ENCODE peak calls at places on chromosome 16, in eight cellular contexts. P is AG04450, N is psoas muscle, C is T-helper 2 cell, U is cardiac fibroblast, K is GDM1, Q is lung microvascular endothelial cell, Z is non-pigmented ciliary epithelial cell. F is an unnamed sample.

GRCh38 chr16:57446530-57447141 is 549 bp downstream of the CIAPIN1 start:
- DNase-seq in C (no peak), Z (no peak), N (peak), K (no peak), Q (peak), P (no peak), U (peak), F (peak)

GRCh38 chr16:1113889-1114526 is 18.0 kb upstream of the C1QTNF8 start:
- DNase-seq in U (no peak), P (no peak), K (no peak), Q (no peak), N (no peak), Z (no peak), C (no peak), F (no peak)

GRCh38 chr16:29811896-29812665 is at the start of gene PRRT2:
- DNase-seq in U (peak), Q (peak), N (peak), P (no peak), Z (no peak), C (no peak), K (no peak), F (no peak)

GRCh38 chr16:71885261-71885650 is 1.3 kb upstream of the ZNF821 start:
- DNase-seq in U (no peak), Q (no peak), P (no peak), C (no peak), K (no peak), N (no peak), Z (no peak), F (no peak)

GRCh38 chr16:53546988-53547391 is 44.0 kb upstream of the AKTIP start:
- DNase-seq in P (no peak), C (no peak), Z (no peak), K (no peak), Q (peak), N (no peak), U (peak), F (no peak)

GRCh38 chr16:25089346-25089745 is 22.2 kb upstream of the LCMT1 start:
- DNase-seq in Q (no peak), C (no peak), U (no peak), P (no peak), N (no peak), K (no peak), Z (no peak), F (no peak)

GRCh38 chr16:1108299-1109252 is 12.5 kb upstream of the C1QTNF8 start:
- DNase-seq in Z (no peak), C (no peak), N (peak), P (no peak), U (no peak), Q (peak), K (no peak), F (peak)

GRCh38 chr16:56408379-56409098 is 16.8 kb downstream of the AMFR start:
- DNase-seq in Q (no peak), P (no peak), C (no peak), U (no peak), Z (no peak), N (no peak), K (no peak), F (no peak)

GRCh38 chr16:6484931-6485330 is 847.7 kb upstream of the RBFOX1 start:
- DNase-seq in N (no peak), C (no peak), Z (no peak), K (no peak), Q (no peak), U (no peak), P (no peak), F (no peak)

GRCh38 chr16:85569615-85570212 is 43.4 kb upstream of the GSE1 start:
- DNase-seq in Z (no peak), P (no peak), C (peak), N (no peak), Q (no peak), K (no peak), U (no peak), F (peak)

GRCh38 chr16:70253291-70254094 is 1.8 kb upstream of the EXOSC6 start:
- DNase-seq in K (no peak), Z (no peak), C (no peak), U (peak), P (no peak), Q (peak), N (peak), F (peak)

GRCh38 chr16:83847371-83848225 is 39.8 kb downstream of the HSBP1 start:
- DNase-seq in P (no peak), K (no peak), U (no peak), N (no peak), Q (peak), C (no peak), Z (no peak), F (no peak)

GRCh38 chr16:71311553-71312158 is 22.5 kb upstream of the CMTR2 start:
- DNase-seq in K (no peak), C (no peak), P (no peak), U (peak), Z (no peak), N (no peak), Q (peak), F (no peak)

GRCh38 chr16:22183901-22184614 is 21.8 kb downstream of the SDR42E2 start:
- DNase-seq in P (no peak), C (no peak), Q (peak), Z (no peak), N (no peak), U (no peak), K (no peak), F (no peak)

GRCh38 chr16:85928411-85928820 is 29.5 kb downstream of the IRF8 start:
- DNase-seq in K (no peak), Q (peak), P (no peak), C (no peak), U (peak), Z (no peak), N (peak), F (no peak)

GRCh38 chr16:2026461-2027023 is at the start of gene NHERF2:
- DNase-seq in N (peak), Q (peak), C (no peak), P (no peak), Z (no peak), U (no peak), K (no peak), F (no peak)

GRCh38 chr16:20799599-20799998 is 6.7 kb downstream of the ERI2 start:
- DNase-seq in U (peak), K (no peak), N (no peak), P (no peak), Z (no peak), C (no peak), Q (peak), F (peak)

GRCh38 chr16:4790871-4791270 is 2.7 kb upstream of the SEPTIN12 start:
- DNase-seq in Z (no peak), P (no peak), U (peak), N (no peak), C (no peak), K (no peak), Q (no peak), F (no peak)

GRCh38 chr16:518858-519257 is 8.7 kb upstream of the CAPN15 start:
- DNase-seq in C (no peak), P (no peak), Q (no peak), K (no peak), Z (no peak), U (no peak), N (no peak), F (no peak)

GRCh38 chr16:700684-701584 is 4.7 kb downstream of the FBXL16 start:
- DNase-seq in U (no peak), Q (peak), Z (no peak), K (no peak), N (no peak), C (no peak), P (no peak), F (no peak)

GRCh38 chr16:68980695-68981315 is 124.6 kb upstream of the HAS3 start:
- DNase-seq in K (no peak), C (no peak), N (no peak), Q (peak), U (no peak), P (no peak), Z (no peak), F (no peak)

GRCh38 chr16:46883353-46883689 is 841 bp upstream of the GPT2 start:
- DNase-seq in Q (no peak), K (no peak), N (no peak), U (no peak), Z (no peak), C (no peak), P (no peak), F (no peak)

GRCh38 chr16:9706217-9706616 is 476.0 kb downstream of the GRIN2A start:
- DNase-seq in U (peak), N (no peak), Z (peak), C (no peak), Q (no peak), P (no peak), K (no peak), F (peak)

GRCh38 chr16:27644165-27644564 is 94.2 kb downstream of the KATNIP start:
- DNase-seq in C (no peak), Z (no peak), K (no peak), P (no peak), Q (no peak), U (no peak), N (no peak), F (no peak)

GRCh38 chr16:10027553-10027952 is 154.7 kb downstream of the GRIN2A start:
- DNase-seq in C (no peak), Z (no peak), U (no peak), Q (no peak), P (no peak), N (no peak), K (no peak), F (no peak)

GRCh38 chr16:54591816-54592246 is 305.2 kb upstream of the IRX3 start:
- DNase-seq in P (no peak), C (no peak), K (no peak), U (no peak), N (no peak), Q (no peak), Z (no peak), F (no peak)

GRCh38 chr16:70713342-70713741 is 27.5 kb upstream of the MTSS2 start:
- DNase-seq in U (peak), Q (no peak), K (no peak), P (no peak), Z (no peak), C (no peak), N (no peak), F (no peak)

GRCh38 chr16:2231016-2231931 is 5.0 kb upstream of the DNASE1L2 start:
- DNase-seq in P (no peak), K (no peak), C (no peak), Q (no peak), N (no peak), Z (no peak), U (no peak), F (no peak)

GRCh38 chr16:19718624-19718965 is 524 bp downstream of the IQCK start:
- DNase-seq in U (no peak), Z (no peak), N (no peak), P (no peak), Q (no peak), K (no peak), C (no peak), F (no peak)

GRCh38 chr16:53061701-53062159 is 6.9 kb downstream of the CHD9 start:
- DNase-seq in K (no peak), U (no peak), C (no peak), Z (no peak), N (no peak), Q (no peak), P (no peak), F (no peak)

GRCh38 chr16:58485184-58485887 is 14.6 kb upstream of the NDRG4 start:
- DNase-seq in N (no peak), Q (no peak), U (no peak), Z (no peak), P (no peak), K (no peak), C (no peak), F (no peak)

GRCh38 chr16:59684911-59685310 is 950.8 kb upstream of the GOT2 start:
- DNase-seq in U (peak), Z (no peak), K (no peak), C (no peak), Q (no peak), P (no peak), N (no peak), F (peak)

GRCh38 chr16:72635104-72635503 is 412.8 kb downstream of the ZFHX3 start:
- DNase-seq in N (no peak), C (no peak), K (no peak), P (no peak), Z (no peak), Q (no peak), U (no peak), F (no peak)

GRCh38 chr16:68313116-68313515 is 2.3 kb downstream of the PRMT7 start:
- DNase-seq in P (no peak), U (no peak), N (no peak), C (no peak), Z (no peak), Q (no peak), K (no peak), F (no peak)

GRCh38 chr16:813204-813915 is 12.8 kb upstream of the GNG13 start:
- DNase-seq in N (no peak), C (no peak), K (no peak), Q (peak), Z (no peak), P (no peak), U (peak), F (no peak)

F was measured in astrocyte.